ENCODE peak calls at places on chromosomes 1 and 21, in six cellular contexts. P is A549, L is Peyer's patch, F is testis, I is transverse colon, D is tibial nerve. C is an unnamed sample.

GRCh38 chr1:34781071-34781843 is at the start of gene GJB3:
- DNase-seq in D (no peak), P (no peak), F (no peak), L (peak; percentile 60), I (peak; percentile 47), C (no peak)

GRCh38 chr1:155039308-155039669 is 5.7 kb downstream of the DCST1 start:
- DNase-seq in D (no peak), F (no peak), P (no peak), I (no peak), L (no peak), C (no peak)

GRCh38 chr1:160205974-160206369 is 788 bp downstream of the PEA15 start:
- DNase-seq in I (peak; percentile 47), P (peak; percentile 48), F (peak; percentile 53), L (no peak), D (peak; percentile 23), C (peak; percentile 44)

GRCh38 chr1:201360486-201360885 is 17.0 kb downstream of the TNNT2 start:
- DNase-seq in L (peak; percentile 34), F (no peak), D (no peak), P (no peak), I (no peak), C (peak; percentile 12)

GRCh38 chr1:42319128-42319851 is 15.7 kb downstream of the FOXJ3 start:
- DNase-seq in I (no peak), P (no peak), L (no peak), F (no peak), D (no peak), C (no peak)

GRCh38 chr1:6248798-6249731 is 5.1 kb downstream of the HES3 start:
- DNase-seq in L (peak; percentile 76), I (no peak), D (no peak), P (peak; percentile 35), F (peak; percentile 43), C (peak; percentile 62)

GRCh38 chr1:108585343-108585742 is 25.4 kb downstream of the EEIG2 start:
- DNase-seq in F (no peak), D (no peak), P (no peak), L (no peak), I (no peak), C (no peak)

GRCh38 chr1:212685429-212685828 is 14.2 kb downstream of the BATF3 start:
- DNase-seq in D (no peak), P (no peak), I (no peak), F (no peak), L (no peak), C (no peak)

GRCh38 chr1:158002022-158002629 is 8.7 kb downstream of the KIRREL1 start:
- DNase-seq in I (no peak), F (no peak), P (no peak), D (no peak), L (no peak), C (no peak)

GRCh38 chr1:150621497-150622113 is 7.8 kb downstream of the ENSA start:
- DNase-seq in D (peak; percentile 34), P (peak; percentile 62), F (peak; percentile 64), L (no peak), I (peak; percentile 70), C (no peak)

GRCh38 chr21:32717851-32718316 is 9.9 kb downstream of the SYNJ1 start:
- DNase-seq in D (no peak), P (no peak), I (no peak), F (no peak), L (no peak), C (no peak)

GRCh38 chr1:10941891-10942541 is 70.4 kb upstream of the TARDBP start:
- DNase-seq in F (peak; percentile 71), I (peak; percentile 70), P (no peak), D (peak; percentile 21), L (peak; percentile 74), C (no peak)

GRCh38 chr1:51336004-51336403 is 5.6 kb upstream of the TTC39A start:
- DNase-seq in F (no peak), L (no peak), D (no peak), P (no peak), I (no peak), C (no peak)

GRCh38 chr21:33894736-33895288 is 20.8 kb downstream of the ATP5PO start:
- DNase-seq in D (peak; percentile 59), L (peak; percentile 60), P (peak; percentile 77), F (peak; percentile 89), I (peak; percentile 59), C (peak; percentile 77)
- H3K4me3 ChIP-seq in D (peak overlapping the region; percentile 23), L (peak overlapping the region; percentile 33), P (peak overlapping the region; percentile 22), F (no peak overlapping the region), I (peak overlapping the region; percentile 30), C (peak overlapping the region; percentile 1)

DNA sequence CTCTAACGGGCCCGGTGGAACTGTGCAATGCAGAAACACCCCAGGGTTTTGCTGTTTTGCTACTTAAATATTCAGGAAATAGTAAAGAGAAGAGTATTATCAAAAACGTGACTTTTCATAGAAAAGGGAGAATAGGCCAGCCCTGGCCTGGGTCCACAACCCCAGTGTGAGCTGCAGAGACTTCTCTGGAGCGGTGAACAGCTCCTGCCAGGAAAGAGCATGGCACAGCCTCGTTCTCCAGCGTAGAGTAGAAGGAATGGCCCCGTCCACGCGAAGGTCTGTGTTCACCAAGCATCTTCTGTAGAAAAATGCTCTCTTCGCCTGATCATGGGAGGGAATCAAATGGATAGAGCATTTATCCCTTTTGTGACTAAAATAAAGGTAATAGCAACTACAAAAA is 51.4 kb downstream of the PDE9A start:
- DNase-seq in F (no peak), I (no peak), L (no peak), P (no peak), D (no peak), C (no peak)
- TF ChIP-seq POLR2A in F (no peak), I (no peak), L (no peak), P (no peak), D (no peak), C (no peak)

GRCh38 chr21:39525129-39525528 is 73.4 kb downstream of the SH3BGR start:
- DNase-seq in P (no peak), D (no peak), I (no peak), F (no peak), L (no peak), C (peak; percentile 81)
- H3K4me1 ChIP-seq in P (peaks cover 9% of the 10 kb centered on the region), D (no peaks in the 10 kb centered on the region), I (peaks cover 17% of the 10 kb centered on the region), F (peaks cover 10% of the 10 kb centered on the region), L (no peaks in the 10 kb centered on the region), C (peaks cover 41% of the 10 kb centered on the region)

DNA sequence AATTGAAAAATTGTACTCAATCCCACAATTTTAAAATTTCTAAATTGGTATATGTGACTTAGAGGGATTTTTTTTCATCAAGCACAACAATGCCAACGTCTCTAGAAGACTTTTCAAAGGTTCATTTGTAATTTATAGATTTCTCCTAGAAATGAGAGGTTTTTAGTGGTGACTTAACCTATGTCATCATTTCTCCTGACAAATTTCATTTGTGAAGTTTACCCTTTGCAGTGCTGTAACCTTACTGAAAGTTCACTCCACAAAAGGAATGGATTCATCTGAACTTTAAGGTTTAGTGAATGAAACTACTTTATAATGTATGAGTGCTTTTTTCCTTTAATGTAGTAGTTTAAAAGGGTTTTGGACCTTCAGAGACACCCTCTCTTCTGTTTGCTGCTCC is 16.1 kb downstream of the RBM15 start:
- DNase-seq in I (no peak), L (no peak), D (no peak), F (no peak), P (no peak), C (no peak)
- H3K4me3 ChIP-seq in I (no peak overlapping the region), L (no peak overlapping the region), D (no peak overlapping the region), F (no peak overlapping the region), P (no peak overlapping the region), C (no peak overlapping the region)

DNA sequence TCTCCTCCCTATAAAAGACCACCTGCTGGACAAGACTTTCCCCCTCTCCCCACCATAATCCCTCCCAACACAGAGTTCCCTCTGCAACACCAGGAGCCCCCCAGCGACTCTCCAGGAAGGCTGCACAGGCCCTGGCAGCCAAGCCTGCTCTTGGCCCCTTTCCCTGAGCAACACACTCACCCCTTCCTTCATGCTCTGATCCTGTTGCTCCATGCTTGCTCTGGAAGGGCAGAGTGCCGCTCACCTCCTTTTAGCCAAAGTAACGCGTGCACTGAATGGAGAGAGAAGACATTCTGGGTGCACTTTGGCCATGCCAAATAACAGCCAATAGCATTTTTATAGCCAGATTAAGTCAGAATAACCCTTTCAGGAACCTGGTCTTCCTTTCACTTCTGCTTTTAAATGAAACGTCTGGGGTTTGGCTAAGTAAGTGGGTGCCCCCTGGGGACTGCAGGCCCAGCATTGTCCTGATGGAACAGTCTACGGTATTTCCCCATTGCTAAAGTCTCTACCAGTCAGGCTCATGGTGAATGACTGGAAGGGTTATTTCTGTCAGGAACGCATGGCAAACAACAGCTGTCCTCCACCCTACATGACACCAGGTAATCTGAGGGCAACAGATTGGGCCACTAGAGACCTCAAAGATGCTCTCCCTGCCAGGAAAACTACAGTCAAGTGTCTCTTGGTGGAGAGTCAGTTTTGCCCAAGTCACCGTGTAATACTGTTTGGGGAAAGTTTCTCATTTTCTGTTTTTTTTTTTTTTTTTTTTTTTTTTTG is at the start of gene SLC2A5:
- DNase-seq in L (peak; percentile 72), P (no peak), I (peak; percentile 49), F (no peak), D (no peak), C (no peak)
- TF ChIP-seq POLR2A in L (peak; percentile 96), P (no peak), I (peak; percentile 33), F (no peak), D (peak; percentile 13), C (no peak)

DNA sequence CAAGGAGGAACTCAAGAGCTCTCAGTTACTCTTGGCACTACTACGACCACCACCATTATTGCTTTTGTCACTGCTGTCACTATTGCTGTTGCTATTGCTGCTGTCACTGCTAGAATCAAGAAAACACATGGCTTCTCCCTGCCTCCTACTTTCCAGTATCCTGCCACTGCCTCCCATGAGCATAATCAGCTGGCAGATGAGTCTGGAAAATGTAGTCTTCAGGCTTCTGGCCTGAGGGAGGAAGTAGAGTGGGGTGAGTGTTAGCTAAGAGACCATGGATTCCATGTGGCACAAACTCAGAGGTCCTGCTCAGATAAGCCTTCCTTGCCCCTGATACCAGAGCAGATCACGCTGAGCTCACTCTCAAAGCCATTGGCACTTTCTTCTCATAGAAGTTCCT is 71.4 kb upstream of the CNIH3 start:
- DNase-seq in L (no peak), F (no peak), D (no peak), I (no peak), P (no peak), C (no peak)
- H3K4me1 ChIP-seq in L (no peaks in the 10 kb centered on the region), F (no peaks in the 10 kb centered on the region), D (peaks cover 27% of the 10 kb centered on the region), I (peaks cover 19% of the 10 kb centered on the region), P (peaks cover 6% of the 10 kb centered on the region), C (no peaks in the 10 kb centered on the region)

DNA sequence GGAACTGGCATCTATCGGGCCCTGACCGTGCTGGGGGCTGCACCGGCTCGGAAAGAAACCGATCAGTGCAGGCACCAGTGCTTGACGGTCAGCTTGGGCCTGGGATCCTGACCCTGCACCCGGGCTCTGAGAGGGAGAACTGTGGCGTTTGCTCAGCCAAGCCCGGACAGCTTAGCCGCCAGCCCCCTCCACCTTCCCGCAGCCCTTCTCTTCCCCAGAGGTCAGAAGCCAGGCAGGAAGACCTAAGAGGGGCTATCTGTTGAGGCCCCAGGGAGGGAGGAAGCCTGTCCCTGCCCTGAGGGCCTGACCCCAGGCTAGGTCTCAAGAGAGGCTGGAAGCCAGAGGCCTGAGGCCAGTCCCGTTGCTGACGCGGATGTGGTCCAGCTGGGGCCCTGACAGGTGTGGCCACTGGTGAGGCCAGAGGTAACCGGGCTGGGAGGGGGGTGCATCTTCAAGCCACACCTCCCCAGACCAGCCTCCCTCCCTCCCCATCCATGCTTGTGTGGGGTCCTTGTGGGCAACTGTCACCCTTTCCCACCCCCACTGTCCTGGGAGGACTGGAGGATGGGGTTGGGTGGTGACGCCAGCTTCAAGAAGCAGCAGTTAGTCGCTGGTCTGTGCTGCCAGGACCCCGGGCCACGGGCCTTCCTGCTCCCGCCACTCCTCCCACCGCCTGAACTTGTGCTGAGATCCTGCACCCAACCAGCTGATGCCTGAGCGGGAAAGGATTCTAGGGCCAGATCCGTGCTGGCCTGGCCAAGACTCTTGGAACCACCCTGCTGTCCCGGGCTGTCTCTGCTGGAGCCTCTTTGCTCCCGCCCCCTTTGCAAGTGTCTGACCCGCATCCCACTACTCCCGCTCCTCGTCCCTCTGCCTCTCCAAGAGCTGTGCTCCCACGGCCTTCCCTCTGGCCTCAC is 2.6 kb upstream of the DVL1 start:
- DNase-seq in D (no peak), F (peak; percentile 74), I (no peak), P (no peak), L (no peak), C (no peak)
- H3K4me3 ChIP-seq in D (no peak overlapping the region), F (no peak overlapping the region), I (no peak overlapping the region), P (no peak overlapping the region), L (no peak overlapping the region), C (no peak overlapping the region)

GRCh38 chr1:230105245-230105753 is 38.3 kb downstream of the GALNT2 start:
- DNase-seq in P (no peak), L (no peak), I (no peak), F (no peak), D (no peak), C (no peak)
- TF ChIP-seq POLR2A in P (no peak), L (no peak), I (no peak), F (no peak), D (no peak), C (no peak)